ENCODE peak calls at places on chromosome 2, in ten cellular contexts. U is kidney, L is cardiac muscle cell, A is suprapubic skin, B is fibroblast of mammary gland, J is left ventricle myocardium inferior, K is tibial nerve, H is pancreas, Q is thoracic aorta, Y is HCT116. R is an unnamed sample.

GRCh38 chr2:214543386-214543955 is 132.6 kb downstream of the VWC2L start:
- DNase-seq in U (no peak), L (no peak), A (no peak), B (peak), J (no peak), K (no peak), H (no peak), Q (no peak), Y (no peak), R (no peak)

GRCh38 chr2:234665304-234665703 is 168.4 kb upstream of the ARL4C start:
- DNase-seq in U (no peak), L (no peak), A (no peak), B (no peak), J (no peak), K (no peak), H (no peak), Q (no peak), Y (no peak), R (no peak)

GRCh38 chr2:14492920-14493503 is 139.5 kb upstream of the LRATD1 start:
- DNase-seq in U (no peak), L (no peak), A (no peak), B (peak), J (no peak), K (no peak), H (no peak), Q (no peak), Y (no peak), R (no peak)

GRCh38 chr2:86035883-86036789 is 69.5 kb downstream of the POLR1A start:
- DNase-seq in U (peak), L (no peak), A (no peak), B (peak), J (peak), K (peak), H (peak), Q (no peak), Y (no peak), R (peak)

GRCh38 chr2:160303527-160303926 is 103.5 kb upstream of the ITGB6 start:
- DNase-seq in U (no peak), L (no peak), A (no peak), B (no peak), J (no peak), K (no peak), H (no peak), Q (no peak), Y (no peak), R (no peak)

GRCh38 chr2:84924173-84925106 is 19.0 kb downstream of the TMSB10 start:
- DNase-seq in U (peak), L (no peak), A (peak), B (peak), J (no peak), K (no peak), H (no peak), Q (no peak), Y (no peak), R (peak)

GRCh38 chr2:67840460-67841068 is 222.2 kb downstream of the C1D start:
- DNase-seq in U (peak), L (peak), A (peak), B (peak), J (peak), K (no peak), H (peak), Q (no peak), Y (peak), R (peak)

GRCh38 chr2:168138369-168138768 is 109.0 kb downstream of the STK39 start:
- DNase-seq in U (peak), L (no peak), A (no peak), B (peak), J (peak), K (no peak), H (no peak), Q (no peak), Y (no peak), R (no peak)

GRCh38 chr2:102206666-102207341 is 20.0 kb downstream of the IL1RL2 start:
- DNase-seq in U (no peak), L (no peak), A (no peak), B (no peak), J (no peak), K (no peak), H (peak), Q (no peak), Y (no peak), R (no peak)

GRCh38 chr2:105116348-105116747 is 78.5 kb downstream of the MRPS9 start:
- DNase-seq in U (no peak), L (no peak), A (no peak), B (no peak), J (no peak), K (no peak), H (no peak), Q (no peak), Y (no peak), R (no peak)

GRCh38 chr2:222264791-222265320 is 33.9 kb downstream of the PAX3 start:
- DNase-seq in U (no peak), L (no peak), A (no peak), B (no peak), J (no peak), K (no peak), H (no peak), Q (no peak), Y (no peak), R (no peak)

GRCh38 chr2:43212216-43212828 is 14.1 kb downstream of the ZFP36L2 start:
- DNase-seq in U (no peak), L (no peak), A (no peak), B (no peak), J (no peak), K (no peak), H (no peak), Q (no peak), Y (no peak), R (no peak)

GRCh38 chr2:16525265-16525887 is 140.3 kb downstream of the CYRIA start:
- DNase-seq in U (no peak), L (no peak), A (no peak), B (peak), J (no peak), K (no peak), H (no peak), Q (no peak), Y (peak), R (no peak)

GRCh38 chr2:65018141-65018582 is 29.0 kb downstream of the SLC1A4 start:
- DNase-seq in U (no peak), L (no peak), A (no peak), B (no peak), J (peak), K (no peak), H (no peak), Q (no peak), Y (no peak), R (no peak)

GRCh38 chr2:73359915-73360697 is 25.5 kb upstream of the ALMS1 start:
- DNase-seq in U (no peak), L (no peak), A (no peak), B (peak), J (no peak), K (no peak), H (no peak), Q (no peak), Y (no peak), R (no peak)

GRCh38 chr2:222651721-222652420 is 4.0 kb downstream of the FARSB start:
- DNase-seq in U (no peak), L (no peak), A (no peak), B (peak), J (no peak), K (no peak), H (no peak), Q (no peak), Y (no peak), R (no peak)

GRCh38 chr2:185522472-185522871 is 216.1 kb upstream of the FSIP2 start:
- DNase-seq in U (no peak), L (no peak), A (no peak), B (no peak), J (no peak), K (no peak), H (no peak), Q (no peak), Y (no peak), R (no peak)
- TF ChIP-seq CTCF in U (no peak), L (no peak), A (no peak), B (no peak), J (no peak), K (no peak), H (no peak), Q (no peak), Y (no peak), R (no peak)

GRCh38 chr2:58541511-58541910 is 300.4 kb upstream of the FANCL start:
- DNase-seq in U (no peak), L (no peak), A (no peak), B (no peak), J (no peak), K (no peak), H (no peak), Q (no peak), Y (no peak), R (no peak)
- H3K4me3 ChIP-seq in U (no peak), L (no peak), A (no peak), B (no peak), J (no peak), K (no peak), H (no peak), Q (no peak), Y (no peak), R (no peak)

DNA sequence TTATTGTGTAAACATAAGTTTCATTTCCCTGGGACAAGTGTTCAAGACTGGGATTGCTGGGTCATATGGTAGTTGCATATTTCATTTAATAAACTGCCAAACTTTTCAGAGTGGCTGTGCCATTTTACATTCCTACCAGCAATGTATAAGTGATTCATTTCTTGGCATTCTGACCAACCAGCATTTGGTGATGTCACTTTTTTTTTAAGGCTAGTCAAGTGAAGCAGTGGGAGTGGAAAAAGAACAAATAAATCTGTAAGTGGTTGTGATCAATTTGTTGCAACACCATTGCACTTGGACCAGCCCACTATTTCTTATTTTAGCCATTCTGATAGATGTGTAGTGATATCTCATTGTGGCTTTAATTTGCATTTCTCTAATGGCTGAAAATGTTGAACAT is 5.1 kb upstream of the CHCHD5 start:
- DNase-seq in U (no peak), L (no peak), A (no peak), B (peak), J (no peak), K (no peak), H (no peak), Q (no peak), Y (no peak), R (no peak)
- TF ChIP-seq CTCF in U (no peak), L (no peak), A (no peak), B (peak), J (no peak), K (no peak), H (no peak), Q (no peak), Y (no peak), R (no peak)

GRCh38 chr2:236617221-236617737 is 47.7 kb downstream of the ACKR3 start:
- DNase-seq in U (no peak), L (no peak), A (no peak), B (no peak), J (no peak), K (no peak), H (no peak), Q (no peak), Y (no peak), R (no peak)
- H3K4me3 ChIP-seq in U (no peak), L (no peak), A (no peak), B (no peak), J (no peak), K (no peak), H (no peak), Q (no peak), Y (no peak), R (no peak)

R was measured in lower leg skin.